ENCODE peak calls at places on chromosome 11, in ten cellular contexts. Q, D, U, K, F, H, G, P, B and M are unnamed samples.

GRCh38 chr11:6431861-6432260 is 8.9 kb downstream of the HPX start:
- DNase-seq in Q (no peak), D (peak), U (no peak), K (no peak), F (no peak), H (no peak), G (no peak), P (no peak), B (no peak), M (no peak)

GRCh38 chr11:113493205-113493604 is 18.0 kb upstream of the DRD2 start:
- DNase-seq in Q (no peak), D (no peak), U (no peak), K (no peak), F (no peak), H (no peak), G (no peak), P (no peak), B (no peak), M (no peak)

GRCh38 chr11:76672431-76673163 is 2.0 kb upstream of the LRRC32 start:
- DNase-seq in Q (peak), D (no peak), U (peak), K (no peak), F (no peak), H (peak), G (no peak), P (no peak), B (no peak), M (peak)

GRCh38 chr11:33558097-33558496 is 142.5 kb downstream of the C11orf91 start:
- DNase-seq in Q (no peak), D (no peak), U (no peak), K (no peak), F (no peak), H (no peak), G (no peak), P (no peak), B (no peak), M (no peak)

GRCh38 chr11:7905961-7906429 is 25.1 kb downstream of the OR10A6 start:
- DNase-seq in Q (no peak), D (no peak), U (no peak), K (no peak), F (no peak), H (no peak), G (no peak), P (no peak), B (no peak), M (no peak)

GRCh38 chr11:127345819-127346459 is 345.4 kb upstream of the KIRREL3 start:
- DNase-seq in Q (no peak), D (no peak), U (no peak), K (peak), F (no peak), H (peak), G (peak), P (peak), B (peak), M (peak)

GRCh38 chr11:129458756-129459535 is 83.3 kb downstream of the BARX2 start:
- DNase-seq in Q (no peak), D (no peak), U (no peak), K (no peak), F (no peak), H (peak), G (no peak), P (peak), B (peak), M (no peak)

GRCh38 chr11:45671246-45672171 is 6.1 kb upstream of the CHST1 start:
- DNase-seq in Q (no peak), D (no peak), U (no peak), K (no peak), F (no peak), H (no peak), G (no peak), P (no peak), B (no peak), M (no peak)

GRCh38 chr11:67002297-67002913 is 20.5 kb upstream of the SYT12 start:
- DNase-seq in Q (no peak), D (no peak), U (no peak), K (no peak), F (no peak), H (no peak), G (peak), P (no peak), B (no peak), M (no peak)

GRCh38 chr11:62253999-62254542 is 12.0 kb downstream of the SCGB1D2 start:
- DNase-seq in Q (no peak), D (no peak), U (no peak), K (no peak), F (no peak), H (no peak), G (no peak), P (no peak), B (no peak), M (no peak)

GRCh38 chr11:31974737-31975136 is 116.1 kb upstream of the RCN1 start:
- DNase-seq in Q (no peak), D (no peak), U (no peak), K (peak), F (no peak), H (no peak), G (no peak), P (no peak), B (no peak), M (no peak)

GRCh38 chr11:8477151-8477550 is 116.9 kb downstream of the STK33 start:
- DNase-seq in Q (no peak), D (no peak), U (no peak), K (no peak), F (no peak), H (no peak), G (no peak), P (no peak), B (no peak), M (no peak)

GRCh38 chr11:67354314-67355022 is 1.1 kb upstream of the POLD4 start:
- DNase-seq in Q (peak), D (peak), U (no peak), K (peak), F (no peak), H (no peak), G (no peak), P (no peak), B (peak), M (peak)

GRCh38 chr11:70103256-70103975 is 25.3 kb downstream of the ANO1 start:
- DNase-seq in Q (no peak), D (no peak), U (no peak), K (no peak), F (no peak), H (no peak), G (no peak), P (no peak), B (no peak), M (no peak)

GRCh38 chr11:119671048-119671447 is 58.0 kb downstream of the NECTIN1 start:
- DNase-seq in Q (peak), D (no peak), U (no peak), K (peak), F (no peak), H (no peak), G (no peak), P (peak), B (no peak), M (no peak)

GRCh38 chr11:88292156-88292844 is 45.2 kb downstream of the CTSC start:
- DNase-seq in Q (peak), D (no peak), U (no peak), K (peak), F (no peak), H (no peak), G (no peak), P (peak), B (peak), M (no peak)

GRCh38 chr11:134154441-134154840 is 69.3 kb downstream of the NCAPD3 start:
- DNase-seq in Q (no peak), D (no peak), U (no peak), K (no peak), F (no peak), H (no peak), G (no peak), P (no peak), B (no peak), M (no peak)

GRCh38 chr11:131923309-131923708 is 552.9 kb downstream of the NTM start:
- DNase-seq in Q (no peak), D (no peak), U (no peak), K (no peak), F (no peak), H (no peak), G (no peak), P (no peak), B (peak), M (no peak)

GRCh38 chr11:5596611-5597201 is at the start of gene TRIM6:
- DNase-seq in Q (peak), D (no peak), U (no peak), K (peak), F (no peak), H (no peak), G (peak), P (no peak), B (peak), M (peak)

GRCh38 chr11:126345759-126346585 is 9.5 kb upstream of the ST3GAL4 start:
- DNase-seq in Q (no peak), D (no peak), U (no peak), K (peak), F (no peak), H (no peak), G (no peak), P (no peak), B (peak), M (peak)

GRCh38 chr11:134482865-134483264 is 70.8 kb upstream of the B3GAT1 start:
- DNase-seq in Q (no peak), D (no peak), U (no peak), K (no peak), F (no peak), H (no peak), G (no peak), P (no peak), B (no peak), M (no peak)

GRCh38 chr11:118135051-118135795 is 17.4 kb downstream of the SCN4B start:
- DNase-seq in Q (no peak), D (no peak), U (peak), K (no peak), F (no peak), H (no peak), G (no peak), P (no peak), B (no peak), M (no peak)

GRCh38 chr11:61279934-61280656 is 15.0 kb downstream of the VWCE start:
- DNase-seq in Q (no peak), D (no peak), U (no peak), K (no peak), F (no peak), H (no peak), G (no peak), P (no peak), B (no peak), M (no peak)

GRCh38 chr11:91979775-91980174 is 244.8 kb upstream of the FAT3 start:
- DNase-seq in Q (no peak), D (no peak), U (no peak), K (no peak), F (no peak), H (no peak), G (no peak), P (no peak), B (no peak), M (no peak)

GRCh38 chr11:17352925-17353227 is 1.3 kb downstream of the NCR3LG1 start:
- DNase-seq in Q (peak), D (no peak), U (peak), K (peak), F (no peak), H (peak), G (no peak), P (peak), B (peak), M (peak)

GRCh38 chr11:11976476-11977187 is 31.8 kb downstream of the DKK3 start:
- DNase-seq in Q (peak), D (no peak), U (no peak), K (no peak), F (no peak), H (no peak), G (no peak), P (no peak), B (peak), M (no peak)

GRCh38 chr11:103378931-103379330 is 269.7 kb downstream of the DYNC2H1 start:
- DNase-seq in Q (no peak), D (no peak), U (no peak), K (peak), F (no peak), H (no peak), G (no peak), P (no peak), B (no peak), M (no peak)

GRCh38 chr11:1074244-1075221 is at the start of gene MUC2:
- DNase-seq in Q (peak), D (no peak), U (peak), K (no peak), F (no peak), H (no peak), G (no peak), P (no peak), B (no peak), M (no peak)

GRCh38 chr11:13339196-13340153 is 61.9 kb downstream of the BMAL1 start:
- DNase-seq in Q (no peak), D (no peak), U (no peak), K (peak), F (no peak), H (no peak), G (no peak), P (no peak), B (peak), M (peak)

GRCh38 chr11:12539570-12539969 is 134.7 kb upstream of the TEAD1 start:
- DNase-seq in Q (no peak), D (no peak), U (no peak), K (peak), F (no peak), H (no peak), G (no peak), P (no peak), B (no peak), M (no peak)